ENCODE peak calls at places on chromosomes 13 and 19, in five cellular contexts. K is pancreas; G is stimulated activated memory B cell treated with anti-CD40 and anti-IgM and Interleukin-4, amounts not matched to agents 10 μg/mL and 1 μg/mL and 100 μg/mL, for 72 hours; W is left lung; L is heart right ventricle. I is an unnamed sample.

GRCh38 chr19:18418725-18419194 is 438 bp upstream of the SSBP4 start:
- ATAC-seq in K (peak), L (peak), G (peak), W (peak), I (peak)

GRCh38 chr13:40819797-40820315 is 30.4 kb downstream of the SLC25A15 start:
- ATAC-seq in W (no peak), L (no peak), G (no peak), K (no peak), I (no peak)

GRCh38 chr13:59873309-59873708 is 290.4 kb downstream of the DIAPH3 start:
- ATAC-seq in L (no peak), W (no peak), G (no peak), K (no peak), I (no peak)

GRCh38 chr19:42831221-42832019 is 48.1 kb downstream of the PSG1 start:
- ATAC-seq in L (no peak), K (no peak), G (no peak), W (no peak), I (no peak)

GRCh38 chr13:98350746-98351330 is 173.8 kb upstream of the RNF113B start:
- ATAC-seq in K (no peak), L (no peak), W (no peak), G (no peak), I (peak)

GRCh38 chr13:50760751-50761150 is 82.7 kb downstream of the DLEU7 start:
- ATAC-seq in K (no peak), L (no peak), W (no peak), G (no peak), I (no peak)

GRCh38 chr19:18762125-18763023 is 28.7 kb downstream of the COMP start:
- ATAC-seq in K (peak), W (peak), G (no peak), L (peak), I (peak)

GRCh38 chr19:7928334-7928706 is 2.4 kb upstream of the CTXN1 start:
- ATAC-seq in L (peak), K (no peak), G (no peak), W (no peak), I (no peak)

GRCh38 chr19:55116232-55117062 is 990 bp downstream of the PPP1R12C start:
- ATAC-seq in G (peak), K (peak), L (peak), W (peak), I (peak)

GRCh38 chr19:55777528-55777927 is 8.6 kb downstream of the RFPL4AL1 start:
- ATAC-seq in W (no peak), L (no peak), G (no peak), K (no peak), I (no peak)

GRCh38 chr13:48750588-48751383 is 97.1 kb downstream of the CYSLTR2 start:
- ATAC-seq in L (peak), K (peak), W (peak), G (no peak), I (no peak)

I was measured in esophagus mucosa.